ENCODE peak calls at places on chromosomes 4 and X, in ten cellular contexts. H is stimulated activated CD8-positive, alpha-beta memory T cell treated with anti-CD3 and anti-CD28 coated beads, Interleukin-15, amount 100 ng/mL, for 1 hour; F is hippocampal formation; Z is RWPE1; X is pulmonary artery endothelial cell; A is bronchial epithelial cell; B is amniotic stem cell; L is activated CD4-positive, CD25-positive, alpha-beta regulatory T cell treated with anti-CD3 and anti-CD28 coated beads, Interleukin-2, amount 50 U/mL, for 72 hours; E is glutamatergic neuron; T is kidney glomerular epithelial cell. O is an unnamed sample.

GRCh38 chrX:47218920-47219815 is 687 bp downstream of the CDK16 start:
- DNase-seq in H (no peak), F (no peak), Z (peak), X (no peak), A (no peak), B (no peak), L (peak), E (peak), T (no peak), O (peak)

GRCh38 chr4:124757121-124757520 is 44.6 kb upstream of the ANKRD50 start:
- DNase-seq in H (no peak), F (no peak), Z (peak), X (no peak), A (peak), B (no peak), L (no peak), E (no peak), T (no peak), O (no peak)

GRCh38 chr4:85744950-85745349 is 270.0 kb downstream of the ARHGAP24 start:
- DNase-seq in H (no peak), F (no peak), Z (peak), X (no peak), A (peak), B (no peak), L (no peak), E (no peak), T (no peak), O (no peak)

GRCh38 chrX:2862404-2862803 is 33.7 kb downstream of the GYG2 start:
- DNase-seq in H (no peak), F (no peak), Z (no peak), X (no peak), A (no peak), B (no peak), L (no peak), E (no peak), T (no peak), O (no peak)

GRCh38 chr4:1080961-1081688 is 32.2 kb downstream of the RNF212 start:
- DNase-seq in H (no peak), F (no peak), Z (peak), X (no peak), A (peak), B (no peak), L (no peak), E (no peak), T (no peak), O (peak)

GRCh38 chrX:103791826-103792458 is 15.3 kb downstream of the PLP1 start:
- DNase-seq in H (no peak), F (no peak), Z (no peak), X (no peak), A (no peak), B (no peak), L (no peak), E (no peak), T (no peak), O (no peak)

GRCh38 chr4:149889976-149890375 is 74.3 kb upstream of the IQCM start:
- DNase-seq in H (no peak), F (no peak), Z (no peak), X (no peak), A (no peak), B (no peak), L (no peak), E (no peak), T (no peak), O (no peak)

GRCh38 chr4:1871471-1872021 is 353 bp downstream of the NSD2 start:
- DNase-seq in H (no peak), F (no peak), Z (no peak), X (no peak), A (no peak), B (no peak), L (no peak), E (peak), T (no peak), O (peak)

GRCh38 chrX:22399793-22400192 is 127.1 kb downstream of the CBLL2 start:
- DNase-seq in H (no peak), F (no peak), Z (peak), X (no peak), A (peak), B (no peak), L (no peak), E (no peak), T (no peak), O (no peak)

GRCh38 chrX:12681047-12681446 is 110.2 kb upstream of the PRPS2 start:
- DNase-seq in H (no peak), F (no peak), Z (no peak), X (no peak), A (no peak), B (no peak), L (no peak), E (no peak), T (no peak), O (no peak)

GRCh38 chr4:173494013-173494970 is 35.7 kb downstream of the HAND2 start:
- DNase-seq in H (peak), F (peak), Z (peak), X (no peak), A (peak), B (peak), L (no peak), E (peak), T (peak), O (peak)

GRCh38 chr4:150104401-150105027 is 26.3 kb downstream of the DCLK2 start:
- DNase-seq in H (no peak), F (no peak), Z (no peak), X (no peak), A (no peak), B (no peak), L (no peak), E (no peak), T (no peak), O (no peak)

GRCh38 chrX:37627602-37628001 is 56.1 kb downstream of the LANCL3 start:
- DNase-seq in H (no peak), F (no peak), Z (no peak), X (no peak), A (peak), B (no peak), L (no peak), E (no peak), T (no peak), O (no peak)

GRCh38 chr4:41285202-41285876 is 28.6 kb downstream of the UCHL1 start:
- DNase-seq in H (no peak), F (no peak), Z (no peak), X (no peak), A (no peak), B (no peak), L (no peak), E (no peak), T (no peak), O (peak)

GRCh38 chrX:149151805-149152757 is 353.0 kb downstream of the IDS start:
- DNase-seq in H (no peak), F (no peak), Z (peak), X (no peak), A (peak), B (no peak), L (no peak), E (no peak), T (peak), O (no peak)

GRCh38 chrX:81489987-81490386 is 288.1 kb downstream of the SH3BGRL start:
- DNase-seq in H (no peak), F (no peak), Z (no peak), X (no peak), A (peak), B (no peak), L (no peak), E (no peak), T (no peak), O (no peak)

GRCh38 chr4:183636923-183637322 is 22.1 kb downstream of the RWDD4 start:
- DNase-seq in H (no peak), F (no peak), Z (no peak), X (no peak), A (peak), B (no peak), L (no peak), E (no peak), T (no peak), O (no peak)

GRCh38 chr4:53967971-53968370 is 96.4 kb downstream of the CHIC2 start:
- DNase-seq in H (no peak), F (no peak), Z (no peak), X (no peak), A (peak), B (no peak), L (no peak), E (no peak), T (no peak), O (no peak)

GRCh38 chr4:36815536-36815935 is 429.0 kb upstream of the NWD2 start:
- DNase-seq in H (no peak), F (no peak), Z (no peak), X (no peak), A (no peak), B (no peak), L (no peak), E (no peak), T (no peak), O (no peak)

GRCh38 chr4:169051331-169051730 is 41.3 kb upstream of the CBR4 start:
- DNase-seq in H (no peak), F (no peak), Z (no peak), X (no peak), A (no peak), B (no peak), L (no peak), E (no peak), T (no peak), O (no peak)

GRCh38 chrX:45479196-45479834 is 278.6 kb upstream of the DIPK2B start:
- DNase-seq in H (no peak), F (no peak), Z (peak), X (no peak), A (peak), B (peak), L (no peak), E (no peak), T (peak), O (no peak)

GRCh38 chrX:153612413-153612812 is 13.5 kb upstream of the CCNQ start:
- DNase-seq in H (no peak), F (no peak), Z (no peak), X (no peak), A (no peak), B (no peak), L (no peak), E (no peak), T (no peak), O (no peak)

GRCh38 chr4:65071532-65071931 is 598.8 kb downstream of the EPHA5 start:
- DNase-seq in H (no peak), F (no peak), Z (peak), X (no peak), A (peak), B (no peak), L (no peak), E (no peak), T (no peak), O (no peak)

GRCh38 chr4:100098011-100098545 is 92.2 kb downstream of the DDIT4L start:
- DNase-seq in H (no peak), F (no peak), Z (no peak), X (no peak), A (no peak), B (no peak), L (no peak), E (no peak), T (no peak), O (no peak)

GRCh38 chrX:119755981-119756533 is 2.3 kb upstream of the SOWAHD start:
- DNase-seq in H (no peak), F (no peak), Z (no peak), X (no peak), A (no peak), B (no peak), L (peak), E (no peak), T (no peak), O (no peak)

GRCh38 chr4:6116696-6117285 is 83.6 kb downstream of the JAKMIP1 start:
- DNase-seq in H (no peak), F (no peak), Z (no peak), X (no peak), A (no peak), B (no peak), L (no peak), E (no peak), T (no peak), O (no peak)

GRCh38 chrX:2521092-2521926 is 20.5 kb upstream of the DHRSX start:
- DNase-seq in H (no peak), F (no peak), Z (no peak), X (no peak), A (no peak), B (no peak), L (no peak), E (no peak), T (no peak), O (no peak)

GRCh38 chr4:6417516-6417915 is 54.9 kb downstream of the PPP2R2C start:
- DNase-seq in H (no peak), F (no peak), Z (no peak), X (no peak), A (no peak), B (no peak), L (no peak), E (no peak), T (no peak), O (no peak)

GRCh38 chr4:17939061-17939460 is 82.5 kb downstream of the LCORL start:
- DNase-seq in H (no peak), F (no peak), Z (no peak), X (no peak), A (no peak), B (no peak), L (no peak), E (no peak), T (no peak), O (no peak)

GRCh38 chr4:185357220-185357619 is 38.5 kb downstream of the LRP2BP start:
- DNase-seq in H (no peak), F (no peak), Z (no peak), X (no peak), A (no peak), B (no peak), L (no peak), E (no peak), T (no peak), O (no peak)

GRCh38 chr4:37793562-37793961 is 32.9 kb upstream of the PGM2 start:
- DNase-seq in H (no peak), F (no peak), Z (peak), X (no peak), A (peak), B (no peak), L (no peak), E (no peak), T (no peak), O (peak)

GRCh38 chrX:50211510-50211909 is 6.9 kb downstream of the CCNB3 start:
- DNase-seq in H (no peak), F (no peak), Z (no peak), X (no peak), A (peak), B (no peak), L (no peak), E (no peak), T (no peak), O (peak)

GRCh38 chr4:137755033-137755471 is 222.8 kb upstream of the PCDH18 start:
- DNase-seq in H (no peak), F (no peak), Z (peak), X (no peak), A (peak), B (peak), L (no peak), E (no peak), T (peak), O (no peak)

GRCh38 chr4:1775731-1776500 is 17.2 kb upstream of the FGFR3 start:
- DNase-seq in H (no peak), F (peak), Z (no peak), X (no peak), A (peak), B (no peak), L (no peak), E (no peak), T (no peak), O (no peak)

GRCh38 chrX:53089224-53089842 is 4.6 kb upstream of the KANTR start:
- DNase-seq in H (no peak), F (no peak), Z (no peak), X (peak), A (peak), B (peak), L (no peak), E (peak), T (peak), O (peak)

GRCh38 chrX:50093627-50094026 is 107.2 kb downstream of the AKAP4 start:
- DNase-seq in H (no peak), F (no peak), Z (no peak), X (no peak), A (no peak), B (no peak), L (no peak), E (no peak), T (no peak), O (no peak)

GRCh38 chr4:187798385-187798784 is 197.2 kb upstream of the ZFP42 start:
- DNase-seq in H (no peak), F (no peak), Z (no peak), X (no peak), A (no peak), B (no peak), L (no peak), E (no peak), T (no peak), O (no peak)

GRCh38 chr4:173318648-173319211 is 15.4 kb downstream of the HMGB2 start:
- DNase-seq in H (no peak), F (no peak), Z (peak), X (no peak), A (peak), B (peak), L (no peak), E (no peak), T (peak), O (no peak)

O was measured in D341Med.